ENCODE peak calls at places on chromosomes 1 and 21, in seven cellular contexts. L, Y, W, O, Z, G and R are unnamed samples.

GRCh38 chr1:33918368-33918767 is 54.5 kb downstream of the HMGB4 start:
- DNase-seq in W (no peak), L (no peak), Y (peak), O (no peak), G (peak), Z (no peak), R (no peak)

GRCh38 chr1:168391759-168392681 is 111.3 kb downstream of the TBX19 start:
- DNase-seq in Y (no peak), Z (no peak), W (no peak), L (no peak), O (no peak), G (no peak), R (no peak)

GRCh38 chr1:76687324-76688018 is 179.8 kb upstream of the ST6GALNAC5 start:
- DNase-seq in L (no peak), Y (no peak), Z (no peak), G (no peak), W (no peak), O (no peak), R (no peak)

GRCh38 chr1:15678578-15678977 is 5.5 kb upstream of the PLEKHM2 start:
- DNase-seq in Y (peak), W (no peak), L (no peak), O (peak), Z (no peak), G (peak), R (no peak)

GRCh38 chr21:43588957-43589356 is 70.3 kb downstream of the HSF2BP start:
- DNase-seq in Z (no peak), Y (no peak), L (no peak), W (no peak), O (no peak), G (no peak), R (no peak)

GRCh38 chr1:58041621-58042020 is 504.9 kb downstream of the OMA1 start:
- DNase-seq in L (no peak), O (peak), W (no peak), Z (no peak), G (no peak), Y (peak), R (no peak)

GRCh38 chr1:186014370-186015030 is 280.3 kb downstream of the HMCN1 start:
- DNase-seq in Z (no peak), O (no peak), W (no peak), L (no peak), Y (no peak), G (peak), R (no peak)

GRCh38 chr1:41576620-41577019 is 92.1 kb upstream of the EDN2 start:
- DNase-seq in Y (no peak), Z (no peak), L (no peak), G (no peak), O (no peak), W (no peak), R (no peak)

GRCh38 chr1:209406111-209406654 is 177.3 kb upstream of the CAMK1G start:
- DNase-seq in O (no peak), Y (no peak), L (no peak), Z (no peak), G (peak), W (no peak), R (no peak)

GRCh38 chr1:31785020-31785946 is 21.1 kb upstream of the ADGRB2 start:
- DNase-seq in Y (no peak), O (no peak), L (no peak), Z (no peak), W (no peak), G (no peak), R (peak)

GRCh38 chr1:219669556-219669955 is 56.7 kb upstream of the ZC3H11B start:
- DNase-seq in Z (no peak), W (no peak), L (no peak), Y (no peak), G (no peak), O (no peak), R (no peak)

GRCh38 chr1:207091185-207091906 is 2.7 kb downstream of the C4BPB start:
- DNase-seq in G (no peak), L (no peak), O (no peak), Y (no peak), W (no peak), Z (no peak), R (no peak)

GRCh38 chr1:46096269-46097148 is 35.9 kb downstream of the PIK3R3 start:
- DNase-seq in L (no peak), W (no peak), G (no peak), O (no peak), Y (no peak), Z (no peak), R (no peak)

GRCh38 chr21:35377505-35378090 is 328.5 kb upstream of the RUNX1 start:
- DNase-seq in O (no peak), W (no peak), L (no peak), Y (no peak), G (peak), Z (no peak), R (no peak)

GRCh38 chr1:226586650-226587443 is 38.3 kb downstream of the STUM start:
- DNase-seq in Z (no peak), Y (no peak), G (no peak), W (no peak), L (no peak), O (no peak), R (no peak)

DNA sequence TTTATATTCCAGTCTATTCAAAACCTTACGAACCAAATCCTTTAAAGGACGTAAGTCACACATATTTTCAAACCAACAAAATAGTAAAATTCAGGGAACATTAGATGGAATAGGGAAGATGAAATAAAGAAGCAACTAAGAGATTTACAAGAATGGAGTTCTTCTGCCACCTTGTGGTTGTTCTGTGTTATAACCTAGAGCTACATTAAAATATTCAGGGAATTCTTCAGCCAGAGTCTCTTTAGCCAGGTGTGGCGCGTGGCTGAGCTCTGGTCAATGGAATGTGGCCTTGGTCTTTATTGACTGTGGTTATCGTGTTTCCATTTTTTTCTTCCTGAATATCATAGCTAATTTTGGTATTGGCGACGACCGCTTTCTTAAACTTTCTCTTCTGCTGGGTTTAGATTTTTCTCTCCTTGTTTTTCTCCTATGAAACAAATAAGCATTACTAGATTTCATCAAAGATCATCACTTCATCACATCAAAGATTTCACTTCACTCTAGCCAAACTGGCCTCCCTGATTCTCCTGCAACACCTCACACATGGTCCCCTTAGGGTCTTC is 221.3 kb downstream of the MRPL39 start:
- DNase-seq in Y (no peak), G (peak), Z (no peak), O (no peak), W (no peak), L (peak), R (no peak)
- TF ChIP-seq CTCF in Y (peak), G (peak), Z (peak), O (peak), W (peak), L (peak), R (peak)

DNA sequence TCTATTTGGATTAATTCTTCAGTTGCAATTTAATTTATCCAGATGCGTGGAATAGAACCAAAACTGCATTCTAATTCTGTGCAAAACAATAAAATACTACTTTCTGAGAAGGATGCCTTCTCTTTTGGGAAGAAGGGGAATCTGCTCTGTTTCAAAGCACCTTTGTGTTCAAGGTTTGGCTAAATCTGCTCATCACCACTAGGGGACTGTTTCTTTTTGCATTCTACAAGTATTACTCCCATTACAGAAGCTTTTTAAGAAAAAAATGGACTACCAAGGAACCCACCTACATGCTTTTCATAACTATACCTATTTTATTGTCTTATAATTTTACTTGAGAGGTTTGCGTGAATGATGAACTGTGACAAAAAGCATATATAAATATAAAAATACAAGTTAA is 18.2 kb downstream of the MRPS6 start:
- DNase-seq in L (peak), Y (no peak), G (peak), O (no peak), W (no peak), Z (no peak), R (no peak)
- TF ChIP-seq CTCF in L (peak), Y (peak), G (peak), O (peak), W (peak), Z (no peak), R (no peak)

DNA sequence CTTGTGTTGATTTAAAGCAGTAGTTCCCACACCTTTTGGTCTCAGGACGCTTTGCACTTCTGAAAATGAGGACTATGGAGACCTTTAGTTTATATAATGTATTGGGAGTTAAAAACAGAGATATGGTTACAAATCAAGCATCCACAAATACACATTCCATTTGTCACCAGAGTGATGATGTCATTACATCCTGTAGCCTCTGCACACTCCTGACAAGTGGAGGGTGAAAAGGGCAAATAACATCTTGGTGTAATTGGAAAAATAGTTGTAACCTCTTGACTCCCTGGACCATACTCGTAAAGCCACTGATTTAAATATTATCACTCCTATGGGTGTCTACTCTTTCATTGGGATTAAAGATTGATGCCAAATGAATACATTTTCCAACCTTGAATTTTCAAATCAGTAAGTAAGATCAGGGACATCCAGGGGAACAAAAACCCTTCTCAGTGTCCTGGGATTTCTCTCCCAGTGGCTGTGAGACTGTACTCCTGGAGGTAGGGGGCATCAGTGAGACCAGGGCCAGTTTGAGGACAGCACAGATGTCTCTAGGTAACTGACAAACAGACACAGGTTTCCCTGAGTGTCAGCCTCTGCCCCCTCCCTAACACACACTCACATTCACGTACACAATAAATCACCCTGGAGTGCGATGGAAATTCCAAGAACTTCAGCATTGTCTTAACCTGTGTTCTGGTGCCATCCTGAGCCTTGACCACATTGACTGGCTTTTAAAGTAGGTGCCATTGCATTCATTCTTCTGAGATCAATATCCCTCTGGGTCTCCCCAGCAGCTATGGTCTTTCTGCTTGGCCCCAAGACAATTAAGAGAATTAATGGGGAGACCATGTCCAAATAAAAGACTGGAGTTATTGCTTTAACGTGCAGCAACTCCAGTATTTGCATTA is 63.0 kb downstream of the NR5A2 start:
- DNase-seq in G (no peak), Z (no peak), Y (no peak), L (no peak), W (no peak), O (no peak), R (no peak)
- TF ChIP-seq CTCF in G (peak), Z (no peak), Y (peak), L (peak), W (peak), O (peak), R (peak)

DNA sequence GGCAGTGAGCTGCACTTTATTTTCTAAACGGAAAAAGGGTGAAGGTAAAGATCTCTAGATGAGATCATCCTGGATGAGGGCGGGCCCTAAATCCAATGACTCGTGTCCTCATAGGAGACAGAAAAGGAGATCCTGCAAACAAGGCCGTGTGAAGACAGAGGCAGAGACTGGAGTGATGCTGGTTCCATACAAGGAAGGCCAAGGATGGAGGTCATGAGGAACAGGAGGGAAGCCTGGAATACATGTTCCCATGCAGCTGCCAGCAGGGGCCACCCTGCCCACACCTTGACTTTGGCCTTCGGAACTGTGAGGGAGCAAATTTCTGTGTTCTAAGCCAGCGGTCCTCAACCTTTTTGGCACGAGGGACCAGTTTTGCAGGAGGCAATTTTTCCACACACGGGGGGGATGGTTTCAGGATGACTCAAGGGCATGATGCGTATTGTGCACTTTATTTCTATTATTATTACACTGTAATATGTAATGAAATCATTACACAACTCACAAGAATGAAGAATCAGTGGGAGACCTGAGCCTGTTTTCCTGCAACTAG is 94.3 kb downstream of the PSMG1 start:
- DNase-seq in O (no peak), G (peak), W (no peak), L (peak), Y (no peak), Z (no peak), R (no peak)
- TF ChIP-seq CTCF in O (no peak), G (no peak), W (no peak), L (peak), Y (no peak), Z (no peak), R (no peak)

GRCh38 chr1:117321680-117322609 is 45.3 kb upstream of the MAN1A2 start:
- DNase-seq in Y (no peak), L (no peak), G (no peak), O (no peak), Z (no peak), W (no peak), R (no peak)

GRCh38 chr1:117318456-117318855 is 48.8 kb upstream of the MAN1A2 start:
- DNase-seq in Z (no peak), G (no peak), L (no peak), Y (no peak), W (no peak), O (no peak), R (no peak)

GRCh38 chr1:117320515-117320914 is 46.7 kb upstream of the MAN1A2 start:
- DNase-seq in W (no peak), Y (no peak), O (no peak), G (no peak), L (no peak), Z (no peak), R (no peak)

GRCh38 chr1:117313555-117313954 is 53.7 kb upstream of the MAN1A2 start:
- DNase-seq in L (no peak), W (no peak), G (no peak), Y (no peak), O (no peak), Z (no peak), R (no peak)

GRCh38 chr1:117318011-117318410 is 49.2 kb upstream of the MAN1A2 start:
- DNase-seq in G (no peak), O (no peak), W (no peak), Z (no peak), L (no peak), Y (no peak), R (no peak)
- TF ChIP-seq CTCF in G (no peak), O (no peak), W (no peak), Z (no peak), L (no peak), Y (no peak), R (no peak)

GRCh38 chr1:183537405-183537804 is 52.9 kb downstream of the NCF2 start:
- DNase-seq in Z (no peak), W (no peak), Y (no peak), O (no peak), L (no peak), G (peak), R (no peak)
- TF ChIP-seq CTCF in Z (no peak), W (no peak), Y (no peak), O (no peak), L (no peak), G (no peak), R (no peak)